ENCODE peak calls at places on chromosomes 13 and 19, in four cellular contexts. Z is ascending aorta, U is AG04450, X is SHP77 treated with DMSO at 0.1 percent for 48 hours. R is an unnamed sample.

GRCh38 chr13:64234255-64234654 is 2818.6 kb upstream of the PCDH20 start:
- DNase-seq in Z (no peak), U (no peak), X (no peak), R (no peak)

GRCh38 chr19:5002143-5002542 is 33.2 kb downstream of the KDM4B start:
- DNase-seq in Z (no peak), U (no peak), X (no peak), R (no peak)

GRCh38 chr19:48616041-48616436 is 1.2 kb upstream of the FAM83E start:
- DNase-seq in Z (no peak), U (no peak), X (no peak), R (no peak)

GRCh38 chr19:44315883-44316282 is 11.1 kb upstream of the ZNF235 start:
- DNase-seq in Z (no peak), U (no peak), X (no peak), R (no peak)

GRCh38 chr19:42316223-42317211 is 3.4 kb downstream of the TMEM145 start:
- DNase-seq in Z (no peak), U (no peak), X (no peak), R (no peak)

GRCh38 chr13:60230593-60230992 is 66.9 kb upstream of the DIAPH3 start:
- DNase-seq in Z (no peak), U (no peak), X (no peak), R (no peak)

GRCh38 chr13:26811636-26812035 is 51.0 kb upstream of the GPR12 start:
- DNase-seq in Z (no peak), U (no peak), X (no peak), R (no peak)

GRCh38 chr13:76707360-76707759 is 178.8 kb downstream of the KCTD12 start:
- DNase-seq in Z (no peak), U (no peak), X (no peak), R (peak)

GRCh38 chr19:48991823-48992570 is 1.1 kb downstream of the GYS1 start:
- DNase-seq in Z (no peak), U (peak), X (no peak), R (peak)

GRCh38 chr19:46745521-46746280 is at the start of gene FKRP:
- DNase-seq in Z (no peak), U (no peak), X (no peak), R (peak)

GRCh38 chr13:20717581-20718542 is 14.4 kb downstream of the IL17D start:
- DNase-seq in Z (no peak), U (no peak), X (no peak), R (no peak)

GRCh38 chr13:39016789-39017188 is 21.1 kb downstream of the PROSER1 start:
- DNase-seq in Z (no peak), U (no peak), X (no peak), R (peak)

GRCh38 chr19:694481-695349 is 537 bp downstream of the PRSS57 start:
- DNase-seq in Z (no peak), U (no peak), X (no peak), R (no peak)

GRCh38 chr13:50635504-50635903 is 208.0 kb downstream of the DLEU7 start:
- DNase-seq in Z (peak), U (no peak), X (no peak), R (no peak)

GRCh38 chr19:51546650-51547396 is 15.4 kb upstream of the SIGLEC6 start:
- DNase-seq in Z (no peak), U (no peak), X (no peak), R (peak)

GRCh38 chr13:24267801-24268200 is 41.6 kb upstream of the C1QTNF9 start:
- DNase-seq in Z (no peak), U (no peak), X (no peak), R (no peak)

GRCh38 chr19:28288850-28289249 is 924.1 kb downstream of the UQCRFS1 start:
- DNase-seq in Z (no peak), U (no peak), X (no peak), R (no peak)

GRCh38 chr19:13902993-13903555 is 2.8 kb downstream of the BRME1 start:
- DNase-seq in Z (no peak), U (no peak), X (no peak), R (peak)

GRCh38 chr19:11382898-11383705 is 1.0 kb downstream of the EPOR start:
- DNase-seq in Z (no peak), U (no peak), X (no peak), R (peak)

GRCh38 chr13:97344250-97345175 is 89.5 kb upstream of the RAP2A start:
- DNase-seq in Z (no peak), U (no peak), X (peak), R (peak)

GRCh38 chr19:53511933-53512374 is 26.0 kb upstream of the ZNF331 start:
- DNase-seq in Z (no peak), U (peak), X (peak), R (peak)

GRCh38 chr13:50244913-50245574 is 229.8 kb downstream of the KCNRG start:
- DNase-seq in Z (no peak), U (peak), X (peak), R (peak)

GRCh38 chr13:62931901-62932883 is 1516.5 kb upstream of the PCDH20 start:
- DNase-seq in Z (no peak), U (peak), X (no peak), R (no peak)

GRCh38 chr19:52270266-52270885 is 989 bp downstream of the ZNF766 start:
- DNase-seq in Z (no peak), U (no peak), X (no peak), R (peak)